ENCODE peak calls at places on chromosomes 3 and 15, in nine cellular contexts. A, C, S, O, V, I, Z, H and B are unnamed samples.

GRCh38 chr3:184354121-184354728 is 7.2 kb downstream of the CLCN2 start:
- DNase-seq in A (no peak), C (peak), S (peak), O (peak), V (no peak), I (peak), Z (peak), H (peak), B (peak)

GRCh38 chr3:40191850-40192448 is 117.6 kb upstream of the EIF1B start:
- DNase-seq in A (peak), C (peak), S (no peak), O (peak), V (no peak), I (peak), Z (peak), H (peak), B (peak)

GRCh38 chr3:79085166-79085565 is 682.6 kb downstream of the ROBO1 start:
- DNase-seq in A (no peak), C (no peak), S (no peak), O (no peak), V (no peak), I (no peak), Z (no peak), H (no peak), B (no peak)

GRCh38 chr15:101373580-101373979 is 78.5 kb upstream of the SNRPA1 start:
- DNase-seq in A (no peak), C (no peak), S (no peak), O (no peak), V (no peak), I (no peak), Z (no peak), H (no peak), B (no peak)

GRCh38 chr3:113234688-113235260 is 23.4 kb downstream of the BOC start:
- DNase-seq in A (peak), C (no peak), S (no peak), O (no peak), V (no peak), I (no peak), Z (no peak), H (no peak), B (no peak)

GRCh38 chr3:42996633-42997075 is 17.5 kb downstream of the GASK1A start:
- DNase-seq in A (no peak), C (no peak), S (no peak), O (peak), V (peak), I (no peak), Z (no peak), H (peak), B (no peak)

GRCh38 chr3:148763921-148764320 is 63.7 kb upstream of the CPB1 start:
- DNase-seq in A (peak), C (no peak), S (no peak), O (no peak), V (no peak), I (no peak), Z (no peak), H (no peak), B (no peak)

GRCh38 chr3:169914321-169914720 is 2.9 kb downstream of the SAMD7 start:
- DNase-seq in A (no peak), C (no peak), S (no peak), O (no peak), V (no peak), I (no peak), Z (no peak), H (no peak), B (no peak)

GRCh38 chr3:78724886-78725285 is 1042.9 kb downstream of the ROBO1 start:
- DNase-seq in A (no peak), C (no peak), S (no peak), O (no peak), V (no peak), I (no peak), Z (no peak), H (no peak), B (no peak)

GRCh38 chr3:136938334-136938733 is 19.4 kb upstream of the IL20RB start:
- DNase-seq in A (no peak), C (no peak), S (no peak), O (no peak), V (no peak), I (no peak), Z (no peak), H (no peak), B (no peak)

GRCh38 chr15:20294651-20295237 is 246.9 kb downstream of the GOLGA6L6 start:
- DNase-seq in A (no peak), C (no peak), S (peak), O (no peak), V (peak), I (peak), Z (no peak), H (no peak), B (no peak)